ENCODE peak calls at places on chromosome 2, in eight cellular contexts. H is iPS-NIHi11, Q is fibroblast of the conjunctiva, E is epithelial cell of proximal tubule, W is NCI-H1417, Z is HT-29, O is amniotic stem cell, G is posterior cingulate gyrus. N is an unnamed sample.

GRCh38 chr2:150474326-150475074 is 13.0 kb downstream of the RND3 start:
- DNase-seq in H (no peak), Q (no peak), E (no peak), W (no peak), Z (peak; percentile 51), O (no peak), G (no peak), N (no peak)

GRCh38 chr2:149330127-149331022 is at the start of gene LYPD6:
- DNase-seq in H (peak; percentile 96), Q (no peak), E (no peak), W (peak; percentile 94), Z (peak; percentile 75), O (peak; percentile 60), G (peak; percentile 63), N (peak; percentile 60)

GRCh38 chr2:165743442-165743841 is 50.6 kb downstream of the GALNT3 start:
- DNase-seq in H (no peak), Q (no peak), E (no peak), W (no peak), Z (no peak), O (no peak), G (no peak), N (no peak)

GRCh38 chr2:149894226-149894625 is 306.7 kb upstream of the MMADHC start:
- DNase-seq in H (no peak), Q (no peak), E (peak; percentile 32), W (no peak), Z (no peak), O (no peak), G (no peak), N (no peak)

GRCh38 chr2:1847846-1848598 is 103.7 kb upstream of the PXDN start:
- DNase-seq in H (no peak), Q (no peak), E (no peak), W (no peak), Z (no peak), O (no peak), G (no peak), N (no peak)

GRCh38 chr2:163556511-163556910 is 179.3 kb downstream of the FIGN start:
- DNase-seq in H (no peak), Q (no peak), E (no peak), W (no peak), Z (no peak), O (no peak), G (no peak), N (no peak)

GRCh38 chr2:3911891-3912455 is 208.6 kb downstream of the DCDC2C start:
- DNase-seq in H (no peak), Q (no peak), E (no peak), W (no peak), Z (no peak), O (no peak), G (no peak), N (peak; percentile 33)

GRCh38 chr2:73984203-73984921 is at the start of gene TET3:
- DNase-seq in H (peak; percentile 78), Q (no peak), E (no peak), W (peak; percentile 77), Z (peak; percentile 54), O (no peak), G (no peak), N (peak; percentile 34)

GRCh38 chr2:10922307-10923006 is 10.7 kb downstream of the KCNF1 start:
- DNase-seq in H (no peak), Q (no peak), E (no peak), W (peak; percentile 33), Z (no peak), O (no peak), G (no peak), N (no peak)

GRCh38 chr2:53998834-53999233 is 28.0 kb upstream of the PSME4 start:
- DNase-seq in H (no peak), Q (no peak), E (no peak), W (no peak), Z (no peak), O (no peak), G (no peak), N (no peak)

GRCh38 chr2:179751184-179751809 is 110.1 kb downstream of the ZNF385B start:
- DNase-seq in H (peak; percentile 40), Q (peak; percentile 21), E (no peak), W (peak; percentile 15), Z (peak; percentile 47), O (no peak), G (no peak), N (no peak)

GRCh38 chr2:46230115-46230571 is 67.1 kb upstream of the EPAS1 start:
- DNase-seq in H (no peak), Q (no peak), E (no peak), W (no peak), Z (no peak), O (no peak), G (no peak), N (no peak)

GRCh38 chr2:45788401-45788800 is 136.9 kb downstream of the PRKCE start:
- DNase-seq in H (no peak), Q (no peak), E (no peak), W (no peak), Z (no peak), O (no peak), G (no peak), N (no peak)

GRCh38 chr2:192265751-192266150 is 71.0 kb upstream of the TMEFF2 start:
- DNase-seq in H (no peak), Q (no peak), E (no peak), W (no peak), Z (no peak), O (no peak), G (no peak), N (no peak)

GRCh38 chr2:241309684-241310117 is 5.8 kb downstream of the HDLBP start:
- DNase-seq in H (no peak), Q (no peak), E (no peak), W (no peak), Z (no peak), O (no peak), G (no peak), N (no peak)

GRCh38 chr2:143121079-143121478 is 8.1 kb upstream of the ARHGAP15 start:
- DNase-seq in H (no peak), Q (no peak), E (no peak), W (no peak), Z (no peak), O (no peak), G (no peak), N (no peak)

GRCh38 chr2:42792583-42793313 is at the start of gene HAAO:
- DNase-seq in H (peak; percentile 82), Q (no peak), E (no peak), W (no peak), Z (no peak), O (no peak), G (no peak), N (peak; percentile 61)

GRCh38 chr2:199870581-199870980 is 19.6 kb upstream of the FTCDNL1 start:
- DNase-seq in H (no peak), Q (no peak), E (no peak), W (no peak), Z (no peak), O (no peak), G (no peak), N (no peak)

GRCh38 chr2:132424526-132425121 is 8.0 kb downstream of the GPR39 start:
- DNase-seq in H (no peak), Q (peak; percentile 65), E (peak; percentile 64), W (no peak), Z (no peak), O (no peak), G (no peak), N (no peak)

GRCh38 chr2:30115141-30115980 is 31.4 kb upstream of the YPEL5 start:
- DNase-seq in H (peak; percentile 85), Q (peak; percentile 72), E (no peak), W (peak; percentile 77), Z (peak; percentile 82), O (peak; percentile 31), G (peak; percentile 90), N (peak; percentile 87)

GRCh38 chr2:191582355-191582754 is 95.6 kb upstream of the NABP1 start:
- DNase-seq in H (no peak), Q (peak; percentile 39), E (peak; percentile 91), W (no peak), Z (peak; percentile 22), O (peak; percentile 8), G (no peak), N (no peak)

GRCh38 chr2:18545384-18545783 is 15.1 kb downstream of the RDH14 start:
- DNase-seq in H (no peak), Q (no peak), E (no peak), W (no peak), Z (no peak), O (no peak), G (no peak), N (no peak)

GRCh38 chr2:85974395-85974794 is 85.6 kb upstream of the ST3GAL5 start:
- DNase-seq in H (no peak), Q (no peak), E (no peak), W (no peak), Z (no peak), O (no peak), G (no peak), N (no peak)

GRCh38 chr2:48600917-48601316 is 16.7 kb upstream of the GTF2A1L start:
- DNase-seq in H (no peak), Q (peak; percentile 21), E (no peak), W (no peak), Z (no peak), O (peak; percentile 3), G (no peak), N (no peak)

GRCh38 chr2:207071820-207072219 is 93.9 kb downstream of the KLF7 start:
- DNase-seq in H (no peak), Q (no peak), E (no peak), W (no peak), Z (peak; percentile 12), O (no peak), G (no peak), N (no peak)

GRCh38 chr2:200985806-200986205 is 22.3 kb upstream of the ORC2 start:
- DNase-seq in H (no peak), Q (no peak), E (no peak), W (no peak), Z (no peak), O (no peak), G (no peak), N (no peak)

GRCh38 chr2:227853204-227853629 is 18.2 kb upstream of the DAW1 start:
- DNase-seq in H (no peak), Q (peak; percentile 57), E (peak; percentile 99), W (no peak), Z (no peak), O (peak; percentile 56), G (no peak), N (no peak)

GRCh38 chr2:30775833-30776232 is 31.4 kb downstream of the CAPN13 start:
- DNase-seq in H (no peak), Q (no peak), E (no peak), W (no peak), Z (no peak), O (no peak), G (no peak), N (no peak)

GRCh38 chr2:37571571-37572136 is 99.8 kb downstream of the CDC42EP3 start:
- DNase-seq in H (no peak), Q (no peak), E (no peak), W (no peak), Z (no peak), O (no peak), G (no peak), N (no peak)

GRCh38 chr2:118846667-118847446 is 591 bp downstream of the EN1 start:
- DNase-seq in H (no peak), Q (no peak), E (no peak), W (peak; percentile 55), Z (no peak), O (no peak), G (no peak), N (no peak)

GRCh38 chr2:224166661-224167060 is 127.6 kb upstream of the SERPINE2 start:
- DNase-seq in H (no peak), Q (no peak), E (no peak), W (no peak), Z (no peak), O (no peak), G (no peak), N (no peak)

GRCh38 chr2:239569401-239570090 is 168.7 kb upstream of the HDAC4 start:
- DNase-seq in H (no peak), Q (no peak), E (no peak), W (no peak), Z (no peak), O (no peak), G (peak; percentile 47), N (no peak)

GRCh38 chr2:178579006-178579405 is 98.7 kb downstream of the PLEKHA3 start:
- DNase-seq in H (no peak), Q (peak; percentile 2), E (no peak), W (no peak), Z (no peak), O (no peak), G (no peak), N (no peak)

GRCh38 chr2:150610670-150611279 is 123.3 kb upstream of the RND3 start:
- DNase-seq in H (peak; percentile 58), Q (no peak), E (no peak), W (no peak), Z (peak; percentile 88), O (no peak), G (no peak), N (peak; percentile 3)

N was measured in neural crest cell.